ENCODE peak calls at places on chromosomes 4 and X, in eight cellular contexts. P is fibroblast of the aortic adventitia; L is bronchial epithelial cell; A is stimulated activated CD8-positive, alpha-beta memory T cell treated with anti-CD3 and anti-CD28 coated beads, Interleukin-2, amount 100 ng/mL, for 1 hour; K is CD8-positive, alpha-beta T cell; O is stimulated activated CD4-positive, alpha-beta T cell treated with anti-CD3 and anti-CD28 coated beads, Interleukin-2, amount 100 ng/mL, for 4 hours; H is right atrium auricular region; J is iPS DF 6.9. Q is an unnamed sample.

GRCh38 chr4:184845367-184846011 is 19.7 kb upstream of the ACSL1 start:
- DNase-seq in K (no peak), O (no peak), J (no peak), P (peak; percentile 25), H (no peak), L (peak; percentile 84), A (no peak), Q (no peak)

GRCh38 chr4:106318511-106318910 is 2.2 kb downstream of the AIMP1 start:
- DNase-seq in A (no peak), K (no peak), H (no peak), L (peak; percentile 22), O (no peak), P (no peak), J (no peak), Q (no peak)

GRCh38 chrX:78063687-78064086 is 40.4 kb upstream of the PGK1 start:
- DNase-seq in A (no peak), J (no peak), H (no peak), K (no peak), O (no peak), L (no peak), P (no peak), Q (no peak)

GRCh38 chr4:62415256-62415655 is 1215.1 kb downstream of the ADGRL3 start:
- DNase-seq in J (no peak), A (no peak), O (no peak), H (no peak), K (no peak), L (no peak), P (no peak), Q (no peak)

GRCh38 chrX:17170973-17171372 is 204.0 kb upstream of the NHS start:
- DNase-seq in L (no peak), J (no peak), H (no peak), P (no peak), O (no peak), K (no peak), A (no peak), Q (no peak)

GRCh38 chrX:70762285-70762684 is 146.2 kb downstream of the TEX11 start:
- DNase-seq in K (no peak), O (no peak), H (no peak), J (no peak), A (no peak), L (no peak), P (no peak), Q (peak; percentile 65)

GRCh38 chr4:89889289-89889688 is 5.4 kb upstream of the MMRN1 start:
- DNase-seq in L (no peak), P (no peak), O (no peak), A (no peak), J (no peak), H (peak; percentile 63), K (no peak), Q (no peak)

GRCh38 chrX:74521961-74522833 is 92.2 kb downstream of the RLIM start:
- DNase-seq in A (no peak), L (no peak), J (no peak), O (no peak), P (peak; percentile 89), K (no peak), H (peak; percentile 62), Q (peak; percentile 62)

GRCh38 chr4:76055005-76055404 is 19.1 kb upstream of the CXCL11 start:
- DNase-seq in K (no peak), A (no peak), P (no peak), O (no peak), L (no peak), H (no peak), J (no peak), Q (no peak)

GRCh38 chrX:49701948-49702347 is 6.2 kb upstream of the PAGE1 start:
- DNase-seq in L (no peak), O (no peak), K (no peak), P (no peak), J (no peak), H (no peak), A (no peak), Q (no peak)

GRCh38 chrX:150688911-150689451 is 4.2 kb upstream of the MTMR1 start:
- DNase-seq in P (peak; percentile 68), L (peak; percentile 95), J (no peak), H (no peak), A (no peak), O (no peak), K (no peak), Q (no peak)

GRCh38 chr4:119615068-119615744 is 13.4 kb downstream of the PDE5A start:
- DNase-seq in K (no peak), J (no peak), A (no peak), P (peak; percentile 42), L (no peak), O (no peak), H (no peak), Q (no peak)

GRCh38 chr4:20954541-20954940 is 254.3 kb downstream of the PACRGL start:
- DNase-seq in H (no peak), J (no peak), A (no peak), K (no peak), P (no peak), L (no peak), O (no peak), Q (no peak)

GRCh38 chr4:187602339-187603092 is 393.1 kb upstream of the ZFP42 start:
- DNase-seq in J (no peak), O (no peak), A (no peak), L (peak; percentile 86), H (no peak), P (peak; percentile 5), K (no peak), Q (no peak)

GRCh38 chr4:150366487-150366999 is 215.4 kb upstream of the MAB21L2 start:
- DNase-seq in K (no peak), A (no peak), H (no peak), P (no peak), O (no peak), J (no peak), L (no peak), Q (no peak)

GRCh38 chr4:150080335-150080734 is 2.1 kb downstream of the DCLK2 start:
- DNase-seq in K (no peak), H (no peak), O (no peak), P (no peak), A (no peak), L (no peak), J (no peak), Q (no peak)

GRCh38 chr4:182014989-182015388 is 228.2 kb upstream of the TENM3 start:
- DNase-seq in H (no peak), O (no peak), J (no peak), A (no peak), K (no peak), L (no peak), P (no peak), Q (no peak)

GRCh38 chr4:159564615-159565014 is 461.7 kb downstream of the RAPGEF2 start:
- DNase-seq in P (no peak), H (no peak), K (no peak), L (no peak), A (no peak), O (no peak), J (no peak), Q (no peak)

GRCh38 chr4:124980276-124980752 is 267.8 kb upstream of the ANKRD50 start:
- DNase-seq in L (peak; percentile 61), J (no peak), P (peak; percentile 90), O (no peak), H (no peak), K (no peak), A (no peak), Q (no peak)

GRCh38 chrX:118963159-118963558 is 11.3 kb upstream of the LONRF3 start:
- DNase-seq in K (no peak), O (no peak), H (no peak), L (peak; percentile 33), P (no peak), A (no peak), J (no peak), Q (no peak)

GRCh38 chrX:49995021-49995731 is 72.8 kb downstream of the CLCN5 start:
- DNase-seq in J (no peak), A (no peak), P (peak; percentile 93), L (peak; percentile 61), K (no peak), O (no peak), H (no peak), Q (no peak)

Q was measured in osteocyte.